ENCODE peak calls at places on chromosomes 13 and 19, in eight cellular contexts. B is osteocyte, L is heart right ventricle, W is PC-9, T is HEK293T, J is hypothalamus, X is T-cell, Z is NCI-H774. I is an unnamed sample.

GRCh38 chr13:34156841-34157365 is 339.0 kb downstream of the RFC3 start:
- DNase-seq in B (no peak), L (peak; percentile 18), W (peak; percentile 82), T (peak; percentile 45), J (no peak), X (no peak), Z (peak; percentile 61), I (peak; percentile 72)

GRCh38 chr19:38683393-38684077 is 36.1 kb downstream of the ACTN4 start:
- DNase-seq in B (peak; percentile 91), L (no peak), W (peak; percentile 97), T (peak; percentile 65), J (no peak), X (no peak), Z (peak; percentile 7), I (peak; percentile 90)

GRCh38 chr19:6800991-6801396 is 28.5 kb downstream of the VAV1 start:
- DNase-seq in B (no peak), L (no peak), W (peak; percentile 77), T (no peak), J (no peak), X (no peak), Z (peak; percentile 40), I (no peak)

GRCh38 chr19:13055213-13056051 is 47.2 kb downstream of the LYL1 start:
- DNase-seq in B (peak; percentile 95), L (peak; percentile 80), W (peak; percentile 66), T (no peak), J (no peak), X (no peak), Z (no peak), I (peak; percentile 86)

GRCh38 chr19:18895038-18895827 is 725 bp downstream of the CERS1 start:
- DNase-seq in B (peak; percentile 86), L (no peak), W (peak; percentile 71), T (peak; percentile 63), J (peak; percentile 85), X (no peak), Z (no peak), I (peak; percentile 68)

GRCh38 chr19:42226886-42227285 is 6.8 kb downstream of the ZNF526 start:
- DNase-seq in B (no peak), L (no peak), W (no peak), T (no peak), J (no peak), X (no peak), Z (no peak), I (no peak)

GRCh38 chr19:2140193-2140545 is 11.2 kb downstream of the AP3D1 start:
- DNase-seq in B (no peak), L (no peak), W (no peak), T (no peak), J (no peak), X (no peak), Z (no peak), I (no peak)

GRCh38 chr19:48381178-48381950 is 10.0 kb downstream of the KDELR1 start:
- DNase-seq in B (no peak), L (no peak), W (no peak), T (no peak), J (no peak), X (no peak), Z (no peak), I (no peak)

GRCh38 chr13:39385154-39385553 is 217.8 kb downstream of the LHFPL6 start:
- DNase-seq in B (no peak), L (no peak), W (no peak), T (no peak), J (no peak), X (no peak), Z (no peak), I (no peak)

GRCh38 chr19:19259741-19260140 is 13.4 kb downstream of the TM6SF2 start:
- DNase-seq in B (no peak), L (no peak), W (no peak), T (peak; percentile 58), J (no peak), X (no peak), Z (peak; percentile 12), I (no peak)

GRCh38 chr13:98721825-98722510 is 30.5 kb downstream of the SLC15A1 start:
- DNase-seq in B (no peak), L (no peak), W (no peak), T (no peak), J (no peak), X (no peak), Z (no peak), I (no peak)

GRCh38 chr13:25752957-25753540 is 298.8 kb downstream of the SHISA2 start:
- DNase-seq in B (no peak), L (peak; percentile 32), W (no peak), T (no peak), J (no peak), X (no peak), Z (no peak), I (peak; percentile 68)

GRCh38 chr13:77460195-77460594 is 75.3 kb upstream of the SCEL start:
- DNase-seq in B (no peak), L (no peak), W (no peak), T (no peak), J (no peak), X (no peak), Z (no peak), I (peak; percentile 81)

GRCh38 chr19:43501661-43502418 is 2.7 kb downstream of the PHLDB3 start:
- DNase-seq in B (no peak), L (no peak), W (no peak), T (no peak), J (no peak), X (no peak), Z (no peak), I (no peak)

GRCh38 chr19:16078759-16079707 is 2.7 kb downstream of the TPM4 start:
- DNase-seq in B (no peak), L (no peak), W (peak; percentile 64), T (peak; percentile 33), J (no peak), X (peak; percentile 27), Z (no peak), I (peak; percentile 90)

GRCh38 chr13:43665388-43665787 is 121.4 kb downstream of the ENOX1 start:
- DNase-seq in B (no peak), L (no peak), W (no peak), T (no peak), J (no peak), X (no peak), Z (no peak), I (no peak)

GRCh38 chr13:24500977-24501376 is 11.6 kb downstream of the PARP4 start:
- DNase-seq in B (no peak), L (no peak), W (no peak), T (no peak), J (no peak), X (no peak), Z (no peak), I (no peak)

GRCh38 chr13:99463998-99464397 is 37.3 kb upstream of the TM9SF2 start:
- DNase-seq in B (no peak), L (no peak), W (no peak), T (no peak), J (no peak), X (no peak), Z (no peak), I (no peak)

GRCh38 chr19:912181-913079 is 589 bp downstream of the R3HDM4 start:
- DNase-seq in B (no peak), L (no peak), W (no peak), T (peak; percentile 56), J (no peak), X (peak; percentile 35), Z (no peak), I (no peak)

GRCh38 chr13:71610876-71611275 is 256.1 kb downstream of the DACH1 start:
- DNase-seq in B (no peak), L (no peak), W (no peak), T (peak; percentile 34), J (no peak), X (no peak), Z (no peak), I (no peak)

GRCh38 chr13:75440100-75440499 is 41.9 kb downstream of the TBC1D4 start:
- DNase-seq in B (no peak), L (no peak), W (no peak), T (no peak), J (no peak), X (no peak), Z (no peak), I (no peak)

GRCh38 chr19:35882074-35882832 is 13.9 kb downstream of the APLP1 start:
- DNase-seq in B (no peak), L (no peak), W (peak; percentile 33), T (peak; percentile 46), J (no peak), X (no peak), Z (peak; percentile 54), I (no peak)

GRCh38 chr13:20492641-20493040 is 33.0 kb downstream of the CRYL1 start:
- DNase-seq in B (no peak), L (no peak), W (peak; percentile 33), T (no peak), J (no peak), X (no peak), Z (no peak), I (no peak)

GRCh38 chr19:41903161-41903953 is 20.4 kb downstream of the ARHGEF1 start:
- DNase-seq in B (no peak), L (no peak), W (no peak), T (no peak), J (no peak), X (no peak), Z (no peak), I (no peak)

GRCh38 chr19:48473161-48473966 is 4.2 kb downstream of the CYTH2 start:
- DNase-seq in B (no peak), L (no peak), W (no peak), T (no peak), J (no peak), X (no peak), Z (no peak), I (no peak)

GRCh38 chr19:9836021-9836420 is 903 bp downstream of the PIN1 start:
- DNase-seq in B (no peak), L (no peak), W (no peak), T (peak; percentile 11), J (no peak), X (no peak), Z (no peak), I (no peak)

GRCh38 chr13:35729926-35730627 is 253.6 kb upstream of the MAB21L1 start:
- DNase-seq in B (no peak), L (peak; percentile 87), W (no peak), T (no peak), J (no peak), X (no peak), Z (no peak), I (no peak)

GRCh38 chr13:47611664-47612288 is 389.3 kb downstream of the SUCLA2 start:
- DNase-seq in B (no peak), L (no peak), W (no peak), T (no peak), J (no peak), X (no peak), Z (no peak), I (no peak)

I was measured in tibial artery.